ENCODE peak calls at places on chromosomes 6 and 20, in six cellular contexts. One of them, this sample, is unnamed.

GRCh38 chr20:62977613-62978558 is 25.4 kb downstream of the SLC17A9 start:
- DNase-seq in A549: peak; percentile 49
- DNase-seq in GM12878: peak; percentile 71
- DNase-seq in HepG2: no peak
- DNase-seq in endothelial cell of umbilical vein: no peak
- DNase-seq in K562: no peak
- DNase-seq in this sample: peak; percentile 60

GRCh38 chr20:64070244-64070993 is 7.4 kb downstream of the TCEA2 start:
- DNase-seq in A549: no peak
- DNase-seq in GM12878: no peak
- DNase-seq in HepG2: no peak
- DNase-seq in endothelial cell of umbilical vein: no peak
- DNase-seq in K562: no peak
- DNase-seq in this sample: peak; percentile 36

GRCh38 chr6:115882771-115883170 is 177.9 kb downstream of the FRK start:
- DNase-seq in A549: no peak
- DNase-seq in GM12878: no peak
- DNase-seq in HepG2: no peak
- DNase-seq in endothelial cell of umbilical vein: no peak
- DNase-seq in K562: no peak
- DNase-seq in this sample: no peak

GRCh38 chr6:133254552-133255228 is 13.5 kb downstream of the EYA4 start:
- DNase-seq in A549: peak; percentile 28
- DNase-seq in GM12878: no peak
- DNase-seq in HepG2: no peak
- DNase-seq in endothelial cell of umbilical vein: no peak
- DNase-seq in K562: no peak
- DNase-seq in this sample: peak; percentile 10

GRCh38 chr6:142838821-142839685 is 105.9 kb downstream of the HIVEP2 start:
- DNase-seq in A549: no peak
- DNase-seq in GM12878: no peak
- DNase-seq in HepG2: peak; percentile 73
- DNase-seq in endothelial cell of umbilical vein: peak; percentile 39
- DNase-seq in K562: no peak
- DNase-seq in this sample: no peak

GRCh38 chr6:34578445-34579262 is 22.5 kb upstream of the SPDEF start:
- DNase-seq in A549: no peak
- DNase-seq in GM12878: no peak
- DNase-seq in HepG2: no peak
- DNase-seq in endothelial cell of umbilical vein: no peak
- DNase-seq in K562: no peak
- DNase-seq in this sample: no peak

GRCh38 chr20:63643966-63644365 is 9.3 kb downstream of the STMN3 start:
- DNase-seq in A549: no peak
- DNase-seq in GM12878: no peak
- DNase-seq in HepG2: no peak
- DNase-seq in endothelial cell of umbilical vein: no peak
- DNase-seq in K562: no peak
- DNase-seq in this sample: no peak

GRCh38 chr6:37272834-37273566 is 15.1 kb upstream of the TMEM217 start:
- DNase-seq in A549: no peak
- DNase-seq in GM12878: no peak
- DNase-seq in HepG2: no peak
- DNase-seq in endothelial cell of umbilical vein: no peak
- DNase-seq in K562: no peak
- DNase-seq in this sample: no peak

GRCh38 chr6:164097557-164098398 is 683.3 kb downstream of the QKI start:
- DNase-seq in A549: no peak
- DNase-seq in GM12878: no peak
- DNase-seq in HepG2: no peak
- DNase-seq in endothelial cell of umbilical vein: peak; percentile 94
- DNase-seq in K562: no peak
- DNase-seq in this sample: peak; percentile 9

DNA sequence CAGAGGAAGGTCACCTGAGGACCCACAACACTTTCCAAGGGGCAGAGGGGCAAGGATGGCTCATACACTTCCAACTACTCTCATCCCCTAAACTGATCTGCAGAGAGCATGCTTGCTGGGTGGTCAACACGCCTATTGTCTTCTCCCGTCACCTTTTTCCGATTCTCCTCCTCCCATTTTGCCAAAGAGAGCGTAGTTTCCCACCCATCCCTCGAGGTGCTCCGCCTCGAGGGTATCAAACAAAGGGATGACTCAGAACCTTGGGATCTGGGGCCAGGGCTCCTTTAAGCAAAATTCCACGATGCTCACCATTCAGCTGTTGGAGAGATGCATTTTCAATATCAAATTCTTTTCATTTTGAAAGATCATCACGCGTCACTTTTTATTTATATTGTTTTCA is 507.5 kb upstream of the SULF2 start:
- DNase-seq in A549: no peak
- DNase-seq in GM12878: no peak
- DNase-seq in HepG2: no peak
- DNase-seq in endothelial cell of umbilical vein: no peak
- DNase-seq in K562: no peak
- DNase-seq in this sample: no peak
- TF ChIP-seq MYC in A549: no peak
- TF ChIP-seq MYC in GM12878: no peak
- TF ChIP-seq MYC in HepG2: no peak
- TF ChIP-seq MYC in endothelial cell of umbilical vein: no peak
- TF ChIP-seq MYC in K562: no peak
- TF ChIP-seq MYC in this sample: no peak

DNA sequence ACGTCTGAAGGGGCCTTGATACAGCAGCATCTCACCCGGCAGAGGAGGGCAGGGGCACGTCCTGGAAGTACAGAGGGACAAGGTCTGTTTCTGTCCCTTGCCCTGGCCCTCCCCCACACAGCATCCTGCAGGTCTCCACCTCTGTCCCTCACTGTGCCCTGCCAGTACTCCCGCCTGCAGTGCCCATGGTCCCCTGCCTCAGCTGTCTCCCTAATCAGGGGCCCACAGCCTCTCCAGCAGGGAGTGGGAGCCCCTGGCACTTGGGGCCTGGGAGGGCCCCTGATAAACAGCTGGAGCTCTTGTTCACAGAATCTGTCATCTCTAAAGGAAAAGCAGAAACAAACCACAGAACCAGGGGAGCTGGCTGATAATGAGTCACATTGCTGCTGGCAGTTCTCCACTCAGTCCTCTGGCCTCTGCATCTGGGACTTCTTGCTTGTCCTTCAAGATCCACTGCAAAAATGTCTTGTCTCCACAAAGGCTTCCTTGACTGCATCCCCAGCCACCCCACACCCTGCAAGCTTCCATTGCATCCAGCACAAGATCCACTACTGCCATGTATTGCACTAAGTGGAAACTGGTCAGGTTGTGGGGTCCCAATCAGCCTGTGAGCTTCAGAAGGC is 33.2 kb upstream of the TAF8 start:
- DNase-seq in A549: peak; percentile 27
- DNase-seq in GM12878: no peak
- DNase-seq in HepG2: no peak
- DNase-seq in endothelial cell of umbilical vein: peak; percentile 19
- DNase-seq in K562: peak; percentile 96
- DNase-seq in this sample: peak; percentile 88
- TF ChIP-seq MYC in A549: no peak
- TF ChIP-seq MYC in GM12878: no peak
- TF ChIP-seq MYC in HepG2: no peak
- TF ChIP-seq MYC in endothelial cell of umbilical vein: no peak
- TF ChIP-seq MYC in K562: peak; percentile 53
- TF ChIP-seq MYC in this sample: no peak

GRCh38 chr6:46815130-46815529 is 21.9 kb downstream of the MEP1A start:
- DNase-seq in A549: no peak
- DNase-seq in GM12878: no peak
- DNase-seq in HepG2: no peak
- DNase-seq in endothelial cell of umbilical vein: no peak
- DNase-seq in K562: no peak
- DNase-seq in this sample: no peak
- TF ChIP-seq MYC in A549: no peak
- TF ChIP-seq MYC in GM12878: no peak
- TF ChIP-seq MYC in HepG2: no peak
- TF ChIP-seq MYC in endothelial cell of umbilical vein: no peak
- TF ChIP-seq MYC in K562: no peak
- TF ChIP-seq MYC in this sample: no peak

DNA sequence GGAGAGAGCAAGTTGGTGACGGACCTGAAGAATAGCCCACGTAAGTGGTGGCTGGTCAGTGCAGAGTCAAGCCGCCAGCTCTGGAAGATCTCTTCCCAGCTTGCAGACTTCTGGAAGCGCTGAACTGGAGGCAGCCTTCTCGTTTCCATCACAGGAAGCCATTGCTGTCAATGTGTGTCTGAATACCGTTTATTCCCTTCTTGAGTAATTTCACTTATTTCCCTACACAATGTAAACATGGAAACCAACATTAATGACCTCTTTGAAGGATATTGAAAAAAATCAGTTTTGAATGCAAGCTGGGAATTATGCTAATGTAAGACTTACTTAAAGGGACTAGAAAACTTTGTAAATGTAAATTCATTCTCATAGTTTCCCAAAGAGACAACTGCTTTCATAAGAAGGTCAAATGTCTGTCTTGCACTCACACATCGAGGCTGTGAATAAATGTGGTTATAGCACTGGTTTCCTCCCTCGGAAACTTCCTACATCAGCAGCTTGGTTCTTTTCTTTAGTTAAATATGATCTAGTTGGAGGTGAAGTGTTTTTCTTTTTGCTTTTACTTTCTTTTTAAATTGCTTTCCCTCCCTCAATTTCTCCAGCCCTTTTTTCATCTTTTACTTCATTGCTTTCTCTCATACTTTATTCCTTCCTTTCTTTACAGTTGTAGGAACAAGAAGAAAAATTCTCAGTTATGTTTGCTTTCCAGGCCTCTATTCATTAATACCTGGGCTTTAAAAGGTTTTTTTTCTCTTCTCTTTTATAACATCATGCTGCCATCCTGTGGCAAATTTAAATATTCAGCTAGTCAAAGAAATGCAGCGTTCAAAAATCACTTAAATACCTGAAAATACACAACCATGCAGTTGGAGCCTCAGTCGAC is 108.2 kb downstream of the TNFAIP3 start:
- DNase-seq in A549: no peak
- DNase-seq in GM12878: peak; percentile 53
- DNase-seq in HepG2: peak; percentile 23
- DNase-seq in endothelial cell of umbilical vein: peak; percentile 27
- DNase-seq in K562: no peak
- DNase-seq in this sample: peak; percentile 80
- TF ChIP-seq MYC in A549: no peak
- TF ChIP-seq MYC in GM12878: no peak
- TF ChIP-seq MYC in HepG2: no peak
- TF ChIP-seq MYC in endothelial cell of umbilical vein: no peak
- TF ChIP-seq MYC in K562: no peak
- TF ChIP-seq MYC in this sample: no peak

GRCh38 chr6:137013738-137014602 is 30.8 kb downstream of the IL20RA start:
- DNase-seq in A549: peak; percentile 30
- DNase-seq in GM12878: no peak
- DNase-seq in HepG2: peak; percentile 18
- DNase-seq in endothelial cell of umbilical vein: peak; percentile 27
- DNase-seq in K562: peak; percentile 19
- DNase-seq in this sample: peak; percentile 37
- TF ChIP-seq MYC in A549: no peak
- TF ChIP-seq MYC in GM12878: no peak
- TF ChIP-seq MYC in HepG2: no peak
- TF ChIP-seq MYC in endothelial cell of umbilical vein: no peak
- TF ChIP-seq MYC in K562: no peak
- TF ChIP-seq MYC in this sample: no peak

DNA sequence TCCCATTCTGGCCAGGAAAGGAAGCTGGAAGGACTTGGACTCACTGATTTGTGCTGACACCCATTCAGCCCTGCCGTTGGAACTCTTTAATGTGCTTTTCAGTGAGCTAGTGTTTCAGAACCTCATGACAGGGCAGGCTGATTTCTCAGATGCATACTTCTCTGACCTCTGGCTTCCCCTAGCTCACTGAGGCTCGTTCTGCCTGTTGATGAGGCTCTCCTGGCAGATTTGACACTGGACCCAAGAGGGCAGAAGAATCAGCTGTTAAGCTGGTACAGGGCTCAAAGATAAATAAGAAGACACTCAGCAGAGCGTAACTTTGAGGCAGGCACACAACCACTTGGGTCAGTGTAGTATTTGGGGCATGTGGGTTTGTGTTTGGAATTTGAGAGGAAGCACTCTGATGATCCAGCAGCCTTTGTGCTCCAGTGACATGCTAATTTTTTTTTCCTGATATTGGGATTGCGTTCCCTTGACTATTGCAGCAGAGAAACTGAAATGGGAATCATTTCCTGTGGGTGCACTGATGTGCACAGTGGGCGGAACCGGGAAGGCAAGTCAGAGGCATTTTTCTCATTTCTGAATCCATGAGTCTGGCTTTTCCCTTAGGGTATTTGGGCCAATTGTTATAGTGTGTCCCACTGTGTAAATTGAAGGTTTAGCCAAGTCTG is 80.2 kb downstream of the CARMIL1 start:
- DNase-seq in A549: no peak
- DNase-seq in GM12878: no peak
- DNase-seq in HepG2: no peak
- DNase-seq in endothelial cell of umbilical vein: no peak
- DNase-seq in K562: no peak
- DNase-seq in this sample: no peak
- TF ChIP-seq MYC in A549: no peak
- TF ChIP-seq MYC in GM12878: no peak
- TF ChIP-seq MYC in HepG2: no peak
- TF ChIP-seq MYC in endothelial cell of umbilical vein: no peak
- TF ChIP-seq MYC in K562: no peak
- TF ChIP-seq MYC in this sample: no peak

DNA sequence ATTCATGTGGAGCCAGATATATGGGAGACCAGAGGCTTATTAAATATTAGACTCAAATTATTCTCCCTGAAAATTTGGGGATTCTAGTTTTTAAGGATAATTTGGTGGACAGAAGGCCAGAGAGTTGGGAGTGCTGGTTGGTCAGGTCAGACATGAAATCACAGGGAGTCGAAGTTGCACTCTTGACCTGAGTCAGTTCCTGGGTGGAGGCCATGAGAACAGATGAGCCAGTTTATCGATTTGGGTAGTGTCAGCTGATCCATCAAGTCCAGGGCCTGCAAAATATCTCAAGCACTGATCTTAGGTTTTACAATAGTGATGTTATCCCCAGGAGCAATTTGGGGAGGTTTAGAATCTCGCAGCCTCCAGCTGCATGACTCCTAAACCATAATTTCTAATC is 563.5 kb upstream of the NRSN1 start:
- DNase-seq in A549: no peak
- DNase-seq in GM12878: no peak
- DNase-seq in HepG2: no peak
- DNase-seq in endothelial cell of umbilical vein: no peak
- DNase-seq in K562: no peak
- DNase-seq in this sample: no peak
- TF ChIP-seq MYC in A549: no peak
- TF ChIP-seq MYC in GM12878: no peak
- TF ChIP-seq MYC in HepG2: no peak
- TF ChIP-seq MYC in endothelial cell of umbilical vein: no peak
- TF ChIP-seq MYC in K562: no peak
- TF ChIP-seq MYC in this sample: no peak

GRCh38 chr6:68680244-68680643 is 45.2 kb downstream of the ADGRB3 start:
- DNase-seq in A549: no peak
- DNase-seq in GM12878: no peak
- DNase-seq in HepG2: no peak
- DNase-seq in endothelial cell of umbilical vein: no peak
- DNase-seq in K562: no peak
- DNase-seq in this sample: no peak
- TF ChIP-seq MYC in A549: no peak
- TF ChIP-seq MYC in GM12878: no peak
- TF ChIP-seq MYC in HepG2: no peak
- TF ChIP-seq MYC in endothelial cell of umbilical vein: no peak
- TF ChIP-seq MYC in K562: no peak
- TF ChIP-seq MYC in this sample: no peak

This sample was measured in NB4.